ENCODE peak calls at places on chromosomes 7 and 10, in seven cellular contexts. One of them, this sample, is unnamed.
A peak's percentile ranks its signal among the peaks of the same experiment; 100 is the strongest.

GRCh38 chr7:116977172-116977571 is 23.9 kb downstream of the ST7 start:
- DNase-seq in OCI-LY7: no peak
- DNase-seq in NCI-H2081: no peak
- DNase-seq in epithelial cell of prostate: no peak
- DNase-seq in AG08395: peak; percentile 53
- DNase-seq in Caki2: no peak
- DNase-seq in activated CD4-positive, alpha-beta T cell treated with anti-CD3 and anti-CD28 coated beads, Interleukin-2, amount 50 U/mL, for 24 hours: no peak
- DNase-seq in this sample: no peak

GRCh38 chr10:70575874-70576802 is 26.4 kb downstream of the PRF1 start:
- DNase-seq in OCI-LY7: peak; percentile 92
- DNase-seq in NCI-H2081: no peak
- DNase-seq in epithelial cell of prostate: peak; percentile 48
- DNase-seq in AG08395: peak; percentile 45
- DNase-seq in Caki2: peak; percentile 14
- DNase-seq in activated CD4-positive, alpha-beta T cell treated with anti-CD3 and anti-CD28 coated beads, Interleukin-2, amount 50 U/mL, for 24 hours: no peak
- DNase-seq in this sample: no peak

GRCh38 chr10:103659674-103660363 is 166.3 kb downstream of the NEURL1 start:
- DNase-seq in OCI-LY7: no peak
- DNase-seq in NCI-H2081: peak; percentile 38
- DNase-seq in epithelial cell of prostate: no peak
- DNase-seq in AG08395: peak; percentile 96
- DNase-seq in Caki2: peak; percentile 88
- DNase-seq in activated CD4-positive, alpha-beta T cell treated with anti-CD3 and anti-CD28 coated beads, Interleukin-2, amount 50 U/mL, for 24 hours: peak; percentile 10
- DNase-seq in this sample: no peak

GRCh38 chr7:32583791-32584190 is 88.5 kb downstream of the AVL9 start:
- DNase-seq in OCI-LY7: no peak
- DNase-seq in NCI-H2081: no peak
- DNase-seq in epithelial cell of prostate: no peak
- DNase-seq in AG08395: peak; percentile 83
- DNase-seq in Caki2: no peak
- DNase-seq in activated CD4-positive, alpha-beta T cell treated with anti-CD3 and anti-CD28 coated beads, Interleukin-2, amount 50 U/mL, for 24 hours: no peak
- DNase-seq in this sample: no peak

GRCh38 chr10:86759073-86759672 is 2.8 kb downstream of the BMPR1A start:
- DNase-seq in OCI-LY7: no peak
- DNase-seq in NCI-H2081: no peak
- DNase-seq in epithelial cell of prostate: no peak
- DNase-seq in AG08395: no peak
- DNase-seq in Caki2: peak; percentile 13
- DNase-seq in activated CD4-positive, alpha-beta T cell treated with anti-CD3 and anti-CD28 coated beads, Interleukin-2, amount 50 U/mL, for 24 hours: no peak
- DNase-seq in this sample: no peak

GRCh38 chr7:79011921-79012320 is 441.5 kb downstream of the MAGI2 start:
- DNase-seq in OCI-LY7: no peak
- DNase-seq in NCI-H2081: no peak
- DNase-seq in epithelial cell of prostate: no peak
- DNase-seq in AG08395: no peak
- DNase-seq in Caki2: no peak
- DNase-seq in activated CD4-positive, alpha-beta T cell treated with anti-CD3 and anti-CD28 coated beads, Interleukin-2, amount 50 U/mL, for 24 hours: no peak
- DNase-seq in this sample: no peak

GRCh38 chr7:142405122-142405765 is 147.4 kb upstream of the PRSS58 start:
- DNase-seq in OCI-LY7: no peak
- DNase-seq in NCI-H2081: no peak
- DNase-seq in epithelial cell of prostate: no peak
- DNase-seq in AG08395: peak; percentile 39
- DNase-seq in Caki2: no peak
- DNase-seq in activated CD4-positive, alpha-beta T cell treated with anti-CD3 and anti-CD28 coated beads, Interleukin-2, amount 50 U/mL, for 24 hours: no peak
- DNase-seq in this sample: no peak

GRCh38 chr10:101337836-101338235 is 16.1 kb upstream of the BTRC start:
- DNase-seq in OCI-LY7: no peak
- DNase-seq in NCI-H2081: no peak
- DNase-seq in epithelial cell of prostate: no peak
- DNase-seq in AG08395: no peak
- DNase-seq in Caki2: no peak
- DNase-seq in activated CD4-positive, alpha-beta T cell treated with anti-CD3 and anti-CD28 coated beads, Interleukin-2, amount 50 U/mL, for 24 hours: no peak
- DNase-seq in this sample: no peak